ENCODE peak calls at places on chromosomes 3 and 15, in six cellular contexts. One of them, this sample, is unnamed.

GRCh38 chr3:10292505-10293419 is at the start of gene GHRL:
- DNase-seq in HepG2: peak; percentile 79
- DNase-seq in GM12878: peak; percentile 68
- DNase-seq in K562: peak; percentile 52
- DNase-seq in SK-N-SH: no peak
- DNase-seq in H1: no peak
- DNase-seq in this sample: peak; percentile 93

GRCh38 chr3:192818126-192818525 is 90.8 kb upstream of the FGF12 start:
- DNase-seq in HepG2: no peak
- DNase-seq in GM12878: no peak
- DNase-seq in K562: no peak
- DNase-seq in SK-N-SH: no peak
- DNase-seq in H1: no peak
- DNase-seq in this sample: no peak

GRCh38 chr15:85318048-85318731 is 62.2 kb upstream of the AKAP13 start:
- DNase-seq in HepG2: no peak
- DNase-seq in GM12878: peak; percentile 83
- DNase-seq in K562: no peak
- DNase-seq in SK-N-SH: no peak
- DNase-seq in H1: no peak
- DNase-seq in this sample: no peak

GRCh38 chr3:46889381-46890110 is 12.0 kb downstream of the PTH1R start:
- DNase-seq in HepG2: no peak
- DNase-seq in GM12878: no peak
- DNase-seq in K562: peak; percentile 40
- DNase-seq in SK-N-SH: no peak
- DNase-seq in H1: no peak
- DNase-seq in this sample: no peak

GRCh38 chr3:187251599-187251998 is 39.9 kb downstream of the MASP1 start:
- DNase-seq in HepG2: no peak
- DNase-seq in GM12878: no peak
- DNase-seq in K562: no peak
- DNase-seq in SK-N-SH: no peak
- DNase-seq in H1: no peak
- DNase-seq in this sample: no peak

GRCh38 chr3:69890094-69890493 is 109.4 kb upstream of the SAMMSON start:
- DNase-seq in HepG2: no peak
- DNase-seq in GM12878: no peak
- DNase-seq in K562: no peak
- DNase-seq in SK-N-SH: no peak
- DNase-seq in H1: no peak
- DNase-seq in this sample: no peak

GRCh38 chr3:193910886-193911738 is 224.8 kb upstream of the HES1 start:
- DNase-seq in HepG2: no peak
- DNase-seq in GM12878: no peak
- DNase-seq in K562: peak; percentile 48
- DNase-seq in SK-N-SH: no peak
- DNase-seq in H1: no peak
- DNase-seq in this sample: peak; percentile 86

GRCh38 chr3:155704771-155705559 is 39.9 kb downstream of the PLCH1 start:
- DNase-seq in HepG2: peak; percentile 63
- DNase-seq in GM12878: no peak
- DNase-seq in K562: no peak
- DNase-seq in SK-N-SH: no peak
- DNase-seq in H1: no peak
- DNase-seq in this sample: no peak

GRCh38 chr3:2661078-2661477 is 449.1 kb downstream of the IL5RA start:
- DNase-seq in HepG2: no peak
- DNase-seq in GM12878: no peak
- DNase-seq in K562: no peak
- DNase-seq in SK-N-SH: no peak
- DNase-seq in H1: no peak
- DNase-seq in this sample: no peak

GRCh38 chr15:85542895-85543331 is 162.5 kb downstream of the AKAP13 start:
- DNase-seq in HepG2: no peak
- DNase-seq in GM12878: no peak
- DNase-seq in K562: no peak
- DNase-seq in SK-N-SH: no peak
- DNase-seq in H1: no peak
- DNase-seq in this sample: no peak

GRCh38 chr3:109923431-109923830 is 586.1 kb upstream of the DPPA4 start:
- DNase-seq in HepG2: no peak
- DNase-seq in GM12878: no peak
- DNase-seq in K562: no peak
- DNase-seq in SK-N-SH: no peak
- DNase-seq in H1: no peak
- DNase-seq in this sample: no peak

GRCh38 chr3:186930639-186931486 is 537 bp downstream of the ST6GAL1 start:
- DNase-seq in HepG2: peak; percentile 71
- DNase-seq in GM12878: peak; percentile 52
- DNase-seq in K562: peak; percentile 74
- DNase-seq in SK-N-SH: peak; percentile 73
- DNase-seq in H1: peak; percentile 79
- DNase-seq in this sample: peak; percentile 58

GRCh38 chr3:101729586-101729985 is 5.2 kb downstream of the CEP97 start:
- DNase-seq in HepG2: no peak
- DNase-seq in GM12878: no peak
- DNase-seq in K562: no peak
- DNase-seq in SK-N-SH: no peak
- DNase-seq in H1: no peak
- DNase-seq in this sample: peak; percentile 21

GRCh38 chr3:136245691-136246090 is 4.4 kb upstream of the PCCB start:
- DNase-seq in HepG2: no peak
- DNase-seq in GM12878: no peak
- DNase-seq in K562: no peak
- DNase-seq in SK-N-SH: no peak
- DNase-seq in H1: no peak
- DNase-seq in this sample: no peak

GRCh38 chr15:84888639-84889038 is 4.2 kb downstream of the SLC28A1 start:
- DNase-seq in HepG2: no peak
- DNase-seq in GM12878: no peak
- DNase-seq in K562: peak; percentile 31
- DNase-seq in SK-N-SH: no peak
- DNase-seq in H1: no peak
- DNase-seq in this sample: no peak

GRCh38 chr3:150402217-150402616 is 5.9 kb upstream of the TSC22D2 start:
- DNase-seq in HepG2: no peak
- DNase-seq in GM12878: no peak
- DNase-seq in K562: no peak
- DNase-seq in SK-N-SH: no peak
- DNase-seq in H1: no peak
- DNase-seq in this sample: no peak

GRCh38 chr3:28149960-28150359 is 91.5 kb upstream of the CMC1 start:
- DNase-seq in HepG2: no peak
- DNase-seq in GM12878: no peak
- DNase-seq in K562: no peak
- DNase-seq in SK-N-SH: no peak
- DNase-seq in H1: no peak
- DNase-seq in this sample: no peak

GRCh38 chr15:65094294-65094995 is 17.9 kb downstream of the KBTBD13 start:
- DNase-seq in HepG2: no peak
- DNase-seq in GM12878: no peak
- DNase-seq in K562: no peak
- DNase-seq in SK-N-SH: peak; percentile 22
- DNase-seq in H1: no peak
- DNase-seq in this sample: no peak

GRCh38 chr3:25473246-25473645 is 45.2 kb downstream of the RARB start:
- DNase-seq in HepG2: no peak
- DNase-seq in GM12878: no peak
- DNase-seq in K562: no peak
- DNase-seq in SK-N-SH: no peak
- DNase-seq in H1: no peak
- DNase-seq in this sample: no peak

GRCh38 chr3:102148598-102149302 is 286.1 kb upstream of the ZPLD1 start:
- DNase-seq in HepG2: no peak
- DNase-seq in GM12878: no peak
- DNase-seq in K562: no peak
- DNase-seq in SK-N-SH: no peak
- DNase-seq in H1: no peak
- DNase-seq in this sample: no peak

DNA sequence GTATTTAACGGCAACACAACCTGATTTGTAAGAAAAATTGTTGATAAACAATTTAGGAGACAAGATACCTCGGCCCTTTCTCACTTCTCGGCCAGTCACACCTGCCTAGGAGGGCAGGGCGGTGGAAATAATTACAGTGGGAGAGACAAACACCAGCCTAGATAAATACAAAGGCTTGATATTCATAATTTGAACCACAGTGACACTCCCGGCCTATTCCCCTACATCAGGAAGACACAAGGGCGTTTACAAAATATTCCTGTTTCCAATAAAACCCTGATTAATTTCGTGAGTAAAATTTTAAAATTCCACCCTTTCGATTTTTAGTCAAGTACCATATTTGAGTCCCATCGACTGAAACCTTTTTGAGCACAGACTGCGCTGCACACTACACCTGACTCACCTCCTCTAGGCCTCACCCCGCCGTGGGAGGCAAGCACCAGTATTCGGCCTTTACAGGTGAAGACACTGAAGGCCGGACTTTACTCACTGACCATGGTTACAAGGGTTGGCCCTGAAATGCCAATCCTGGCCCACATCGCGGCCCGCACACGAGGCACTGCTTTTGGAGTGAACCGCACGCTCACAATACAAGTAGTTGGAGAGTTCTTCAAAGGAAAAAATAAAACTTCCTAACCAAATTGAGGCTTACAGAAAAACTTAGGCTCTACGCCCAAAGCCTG is 803 bp downstream of the ARPP19 start:
- DNase-seq in HepG2: peak; percentile 36
- DNase-seq in GM12878: no peak
- DNase-seq in K562: peak; percentile 30
- DNase-seq in SK-N-SH: peak; percentile 33
- DNase-seq in H1: no peak
- DNase-seq in this sample: no peak
- TF ChIP-seq GABPA in HepG2: no peak
- TF ChIP-seq GABPA in GM12878: no peak
- TF ChIP-seq GABPA in K562: no peak
- TF ChIP-seq GABPA in SK-N-SH: no peak
- TF ChIP-seq GABPA in H1: no peak
- TF ChIP-seq GABPA in this sample: no peak

DNA sequence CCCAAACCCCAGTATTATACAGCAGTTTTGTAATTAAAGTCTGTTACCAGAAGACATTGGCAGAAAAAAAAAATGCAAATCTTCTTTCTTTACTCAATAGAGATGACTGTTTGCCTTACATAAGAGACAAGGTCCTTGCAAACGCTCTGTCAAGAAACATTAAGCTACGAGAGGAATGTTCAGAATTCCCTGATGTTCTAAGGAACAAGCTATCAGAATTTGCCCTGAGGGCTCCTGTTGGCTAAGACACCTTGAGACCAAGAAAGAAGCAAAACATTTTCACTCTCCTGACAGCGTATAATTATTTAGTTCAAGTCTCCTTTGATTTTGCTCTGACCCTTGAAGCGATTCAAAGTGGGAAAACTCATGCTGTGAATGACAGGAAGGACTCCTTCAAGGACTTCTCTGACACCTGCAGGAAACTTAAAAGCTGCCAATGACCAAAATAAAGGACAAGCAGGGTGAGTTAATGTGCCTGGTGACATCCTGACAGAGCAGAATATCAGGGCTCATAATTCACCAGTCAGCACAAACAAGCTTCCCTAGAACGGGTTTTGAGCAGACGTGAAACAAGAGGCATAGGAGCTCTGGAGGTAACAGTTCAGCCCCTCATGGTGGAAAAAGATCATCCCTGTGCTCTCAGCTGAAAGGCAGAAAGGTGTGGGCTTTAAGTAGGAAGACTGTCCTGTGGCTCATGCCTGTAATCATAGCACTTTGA is 2.5 kb downstream of the SCAMP2 start:
- DNase-seq in HepG2: no peak
- DNase-seq in GM12878: no peak
- DNase-seq in K562: no peak
- DNase-seq in SK-N-SH: no peak
- DNase-seq in H1: no peak
- DNase-seq in this sample: no peak
- TF ChIP-seq POLR2AphosphoS5 in HepG2: no peak
- TF ChIP-seq POLR2AphosphoS5 in GM12878: peak; percentile 32
- TF ChIP-seq POLR2AphosphoS5 in K562: no peak
- TF ChIP-seq POLR2AphosphoS5 in SK-N-SH: no peak
- TF ChIP-seq POLR2AphosphoS5 in H1: no peak
- TF ChIP-seq POLR2AphosphoS5 in this sample: no peak

GRCh38 chr3:170529346-170529745 is 56.5 kb downstream of the SLC7A14 start:
- DNase-seq in HepG2: no peak
- DNase-seq in GM12878: no peak
- DNase-seq in K562: no peak
- DNase-seq in SK-N-SH: no peak
- DNase-seq in H1: no peak
- DNase-seq in this sample: no peak
- TF ChIP-seq GABPA in HepG2: no peak
- TF ChIP-seq GABPA in GM12878: no peak
- TF ChIP-seq GABPA in K562: no peak
- TF ChIP-seq GABPA in SK-N-SH: no peak
- TF ChIP-seq GABPA in H1: no peak
- TF ChIP-seq GABPA in this sample: no peak

DNA sequence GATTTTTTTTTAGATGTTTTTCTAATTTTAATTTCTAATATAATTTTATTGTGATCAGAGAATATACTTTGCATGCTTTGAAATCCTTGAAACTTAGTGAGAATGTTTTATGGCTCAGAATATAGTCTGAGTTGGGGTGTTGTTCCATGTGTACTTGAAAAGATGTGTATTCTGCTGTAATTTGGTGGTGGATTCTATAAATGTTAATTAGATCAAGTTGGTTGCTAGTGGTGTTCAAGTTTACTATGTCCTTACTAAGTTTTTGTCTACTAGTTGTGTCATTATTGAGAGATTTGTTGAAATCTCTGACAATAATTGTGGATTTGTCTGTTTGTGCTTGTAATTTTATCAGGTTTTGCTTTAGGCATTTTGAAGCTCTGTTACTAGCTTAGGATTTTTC is 29.7 kb downstream of the GLCE start:
- DNase-seq in HepG2: no peak
- DNase-seq in GM12878: no peak
- DNase-seq in K562: no peak
- DNase-seq in SK-N-SH: no peak
- DNase-seq in H1: no peak
- DNase-seq in this sample: no peak
- TF ChIP-seq POLR2AphosphoS5 in HepG2: no peak
- TF ChIP-seq POLR2AphosphoS5 in GM12878: no peak
- TF ChIP-seq POLR2AphosphoS5 in K562: no peak
- TF ChIP-seq POLR2AphosphoS5 in SK-N-SH: no peak
- TF ChIP-seq POLR2AphosphoS5 in H1: no peak
- TF ChIP-seq POLR2AphosphoS5 in this sample: no peak

This sample was measured in HL-60.